ENCODE peak calls at places on chromosomes 7 and 10, in five cellular contexts. C is SJSA1, H is astrocyte of the spinal cord, M is pancreas, J is heart right ventricle. I is an unnamed sample.

GRCh38 chr7:143381427-143382125 is 431 bp downstream of the ZYX start:
- DNase-seq in C (peak; percentile 41), H (peak; percentile 80), M (peak; percentile 79), J (peak; percentile 84), I (peak; percentile 73)

GRCh38 chr7:17406756-17407155 is 108.3 kb downstream of the AHR start:
- DNase-seq in C (no peak), H (no peak), M (no peak), J (no peak), I (peak; percentile 57)

GRCh38 chr10:30176182-30176581 is 116.8 kb upstream of the JCAD start:
- DNase-seq in C (no peak), H (peak; percentile 64), M (no peak), J (no peak), I (no peak)

GRCh38 chr7:156460861-156461632 is 179.5 kb upstream of the RNF32 start:
- DNase-seq in C (no peak), H (no peak), M (no peak), J (no peak), I (no peak)

GRCh38 chr7:127745445-127745844 is 93.5 kb downstream of the SND1 start:
- DNase-seq in C (peak; percentile 24), H (no peak), M (no peak), J (no peak), I (no peak)

GRCh38 chr10:76034236-76035009 is 603.0 kb downstream of the LRMDA start:
- DNase-seq in C (no peak), H (no peak), M (no peak), J (no peak), I (no peak)

GRCh38 chr7:112556633-112557032 is 75.8 kb downstream of the LSMEM1 start:
- DNase-seq in C (no peak), H (no peak), M (no peak), J (no peak), I (no peak)

GRCh38 chr7:106793015-106793651 is 71.9 kb upstream of the PIK3CG start:
- DNase-seq in C (no peak), H (peak; percentile 20), M (no peak), J (no peak), I (no peak)

GRCh38 chr7:85685901-85686300 is 499.0 kb upstream of the SEMA3D start:
- DNase-seq in C (no peak), H (no peak), M (no peak), J (no peak), I (no peak)

GRCh38 chr10:71767420-71768035 is 5.8 kb downstream of the VSIR start:
- DNase-seq in C (peak; percentile 72), H (peak; percentile 13), M (no peak), J (peak; percentile 86), I (peak; percentile 64)

GRCh38 chr7:45874408-45875131 is 1.7 kb upstream of the CCDC201 start:
- DNase-seq in C (peak; percentile 42), H (peak; percentile 75), M (no peak), J (no peak), I (peak; percentile 83)

GRCh38 chr7:141409219-141409618 is 142.0 kb upstream of the AGK start:
- DNase-seq in C (no peak), H (no peak), M (no peak), J (no peak), I (no peak)

GRCh38 chr7:134780166-134780853 is 876 bp downstream of the CALD1 start:
- DNase-seq in C (no peak), H (peak; percentile 49), M (no peak), J (no peak), I (no peak)
- H3K4me3 ChIP-seq in C (peak overlapping the region; percentile 47), H (peak overlapping the region; percentile 61), M (peak overlapping the region; percentile 20), J (peak overlapping the region; percentile 63), I (peak overlapping the region; percentile 82)

GRCh38 chr10:61835069-61835908 is 66.2 kb upstream of the ARID5B start:
- DNase-seq in C (peak; percentile 71), H (peak; percentile 84), M (peak; percentile 29), J (peak; percentile 6), I (peak; percentile 61)

GRCh38 chr10:61837748-61838055 is 63.8 kb upstream of the ARID5B start:
- DNase-seq in C (peak; percentile 52), H (no peak), M (no peak), J (no peak), I (no peak)

GRCh38 chr10:61835909-61836232 is 65.6 kb upstream of the ARID5B start:
- DNase-seq in C (no peak), H (peak; percentile 67), M (no peak), J (no peak), I (no peak)

GRCh38 chr10:61836888-61837747 is 64.4 kb upstream of the ARID5B start:
- DNase-seq in C (peak; percentile 85), H (peak; percentile 93), M (no peak), J (no peak), I (no peak)

DNA sequence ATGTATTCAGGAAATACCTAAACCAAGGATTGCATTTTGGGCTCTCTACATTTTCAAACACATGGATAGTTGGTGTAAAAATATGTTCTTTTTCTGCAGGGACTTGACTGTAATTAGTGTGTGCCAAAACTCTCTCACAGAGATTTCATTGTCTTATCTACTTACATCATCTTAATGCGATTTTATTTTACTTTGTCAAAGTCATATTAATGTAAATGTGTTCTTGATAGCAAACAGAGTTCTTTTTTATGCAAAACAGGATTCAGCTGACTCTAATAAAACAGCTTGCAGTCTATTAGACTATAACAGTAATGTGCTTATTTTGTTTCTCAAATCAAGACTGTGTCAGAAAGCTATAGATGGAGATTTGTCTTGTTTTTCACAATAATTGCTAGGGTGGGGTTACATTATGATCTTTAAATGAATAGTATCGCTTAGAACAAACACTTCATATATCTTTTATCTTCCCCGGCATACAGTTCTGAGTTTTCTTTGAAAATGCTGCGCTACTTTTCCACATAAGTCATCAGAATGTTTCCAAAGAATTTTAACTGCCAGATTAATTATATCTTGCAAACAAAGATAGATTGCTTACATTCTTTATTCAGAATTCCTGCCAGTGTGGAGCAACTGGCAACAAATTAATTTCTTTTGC is 65.1 kb upstream of the ARID5B start:
- DNase-seq in C (peak; percentile 72), H (peak; percentile 34), M (no peak), J (no peak), I (no peak)
- H3K4me3 ChIP-seq in C (no peak overlapping the region), H (no peak overlapping the region), M (no peak overlapping the region), J (no peak overlapping the region), I (no peak overlapping the region)

DNA sequence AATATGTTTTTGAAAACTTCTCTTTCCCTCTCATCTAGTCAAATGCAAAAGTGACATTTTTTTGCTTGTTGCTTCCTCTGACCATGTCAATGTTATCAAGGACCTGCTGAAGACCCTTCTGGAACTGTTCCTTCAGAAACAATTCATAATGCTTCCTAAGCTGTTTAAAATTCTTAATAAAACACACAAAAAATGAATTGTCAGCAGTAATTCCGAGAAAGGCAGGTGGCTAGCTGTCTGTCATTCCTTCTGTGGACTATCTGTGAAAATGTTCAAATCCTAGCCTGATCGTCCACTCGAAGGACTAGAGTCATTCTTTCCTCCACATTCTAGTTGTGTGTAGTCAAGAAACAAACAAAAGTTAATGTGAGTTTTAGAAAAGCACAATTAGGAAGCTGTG is 56.6 kb upstream of the TRIL start:
- DNase-seq in C (no peak), H (no peak), M (no peak), J (no peak), I (no peak)
- H3K4me3 ChIP-seq in C (no peak overlapping the region), H (no peak overlapping the region), M (no peak overlapping the region), J (no peak overlapping the region), I (no peak overlapping the region)

DNA sequence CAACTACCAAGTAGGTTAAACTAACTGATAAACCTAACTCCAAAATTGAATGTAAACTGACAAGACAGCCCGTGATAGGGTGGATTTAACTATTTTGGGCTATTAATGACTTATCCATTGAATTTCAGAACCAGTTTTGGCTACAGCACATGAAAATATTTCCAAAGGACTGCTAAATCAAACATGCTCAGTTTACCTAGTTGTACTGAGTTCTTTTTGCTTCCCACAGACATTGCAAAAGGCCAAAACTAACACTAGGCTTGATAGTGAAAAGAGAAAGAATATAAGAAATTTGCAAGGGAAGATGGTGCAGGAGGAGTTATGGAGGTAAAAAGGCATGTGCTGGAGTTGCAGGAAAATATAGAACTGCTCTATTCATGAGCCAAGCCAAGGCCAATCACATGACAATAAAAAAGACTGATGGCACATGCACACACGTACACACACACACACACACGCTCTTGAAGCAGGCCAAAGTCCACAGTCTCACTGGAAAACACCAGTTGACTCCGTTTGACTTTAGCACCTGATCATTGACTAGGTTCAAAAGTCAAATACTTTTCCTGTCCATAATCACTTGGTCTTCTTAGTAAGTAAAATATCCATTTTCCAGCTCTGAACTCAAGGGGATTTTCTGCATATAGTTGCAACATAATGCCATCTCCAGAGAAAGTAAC is 76.0 kb upstream of the AGBL3 start:
- DNase-seq in C (no peak), H (no peak), M (no peak), J (no peak), I (no peak)
- H3K4me3 ChIP-seq in C (no peak overlapping the region), H (no peak overlapping the region), M (no peak overlapping the region), J (no peak overlapping the region), I (no peak overlapping the region)

GRCh38 chr7:27200761-27201230 is 905 bp upstream of the HOXA13 start:
- DNase-seq in C (no peak), H (no peak), M (no peak), J (no peak), I (no peak)
- H3K4me3 ChIP-seq in C (peak overlapping the region; percentile 85), H (no peak overlapping the region), M (no peak overlapping the region), J (no peak overlapping the region), I (no peak overlapping the region)

GRCh38 chr7:92820191-92820590 is 16.2 kb downstream of the CDK6 start:
- DNase-seq in C (no peak), H (no peak), M (no peak), J (no peak), I (no peak)
- H3K4me3 ChIP-seq in C (no peak overlapping the region), H (no peak overlapping the region), M (no peak overlapping the region), J (no peak overlapping the region), I (no peak overlapping the region)

GRCh38 chr10:80470266-80470665 is 16.2 kb downstream of the TSPAN14 start:
- DNase-seq in C (no peak), H (no peak), M (no peak), J (no peak), I (no peak)

GRCh38 chr10:80468002-80468401 is 13.9 kb downstream of the TSPAN14 start:
- DNase-seq in C (peak; percentile 64), H (no peak), M (peak; percentile 29), J (peak; percentile 81), I (no peak)

GRCh38 chr10:80471009-80471408 is 16.9 kb downstream of the TSPAN14 start:
- DNase-seq in C (no peak), H (no peak), M (no peak), J (no peak), I (no peak)

GRCh38 chr10:80466724-80467326 is 12.7 kb downstream of the TSPAN14 start:
- DNase-seq in C (no peak), H (no peak), M (no peak), J (no peak), I (no peak)

DNA sequence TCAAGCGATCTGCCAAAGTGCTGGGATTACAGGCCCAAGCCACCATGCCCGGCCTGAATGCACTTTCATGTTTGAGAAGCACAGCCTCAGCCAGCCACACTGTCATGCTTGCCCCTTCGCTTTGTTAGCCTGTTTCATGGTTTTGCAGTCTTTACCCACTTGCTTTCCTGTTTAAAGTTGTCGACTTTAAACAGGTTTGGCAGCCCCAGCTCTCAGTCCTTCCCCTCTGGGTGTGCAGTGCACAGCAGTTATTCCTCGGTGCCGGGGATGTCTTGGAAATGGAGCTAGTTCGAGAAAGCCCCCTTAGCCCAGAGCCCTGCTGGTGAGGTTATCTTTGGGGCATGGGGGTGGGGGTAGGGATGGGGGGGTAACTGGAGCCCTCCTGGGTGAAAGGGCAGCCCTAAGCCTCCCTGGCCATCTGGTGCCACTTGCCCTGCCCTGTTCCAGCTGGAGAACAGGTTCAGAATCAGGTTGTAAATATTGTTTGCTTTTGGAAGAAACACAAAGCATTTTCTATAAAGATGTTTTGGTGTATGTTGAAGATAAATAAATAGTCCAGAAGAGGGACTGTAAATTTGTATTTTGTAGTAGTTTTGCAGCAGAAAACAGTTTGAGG is 14.8 kb downstream of the TSPAN14 start:
- DNase-seq in C (no peak), H (no peak), M (no peak), J (no peak), I (no peak)
- H3K4me3 ChIP-seq in C (no peak overlapping the region), H (no peak overlapping the region), M (no peak overlapping the region), J (no peak overlapping the region), I (no peak overlapping the region)

GRCh38 chr7:23298141-23298851 is 843 bp upstream of the MALSU1 start:
- DNase-seq in C (peak; percentile 51), H (peak; percentile 27), M (peak; percentile 19), J (peak; percentile 9), I (peak; percentile 66)
- H3K4me3 ChIP-seq in C (no peak overlapping the region), H (no peak overlapping the region), M (peak overlapping the region; percentile 84), J (peak overlapping the region; percentile 89), I (peak overlapping the region; percentile 94)

I was measured in brain microvascular endothelial cell.